ENCODE peak calls at places on chromosomes 2 and 18, in seven cellular contexts. O is sigmoid colon; G is Peyer's patch; Y is PC-9; V is body of pancreas; H is fibroblast of lung; C is CD8-positive, alpha-beta T cell. S is an unnamed sample.

GRCh38 chr2:83795777-83796176 is 663.3 kb downstream of the SUCLG1 start:
- DNase-seq in O (no peak), G (no peak), Y (no peak), V (no peak), H (no peak), C (no peak), S (no peak)

GRCh38 chr18:30971338-30971956 is 71.1 kb downstream of the DSC3 start:
- DNase-seq in O (no peak), G (no peak), Y (no peak), V (no peak), H (peak; percentile 9), C (no peak), S (peak; percentile 47)

GRCh38 chr2:155026646-155027045 is 328.2 kb downstream of the KCNJ3 start:
- DNase-seq in O (no peak), G (no peak), Y (no peak), V (no peak), H (no peak), C (no peak), S (no peak)

GRCh38 chr2:7437122-7437521 is 519.9 kb downstream of the RNF144A start:
- DNase-seq in O (no peak), G (no peak), Y (no peak), V (no peak), H (no peak), C (no peak), S (peak; percentile 53)

GRCh38 chr18:51621103-51621969 is 423.9 kb upstream of the MEX3C start:
- DNase-seq in O (no peak), G (no peak), Y (no peak), V (peak; percentile 67), H (peak; percentile 39), C (peak; percentile 11), S (peak; percentile 72)

GRCh38 chr2:132415256-132416079 is 1.1 kb upstream of the GPR39 start:
- DNase-seq in O (no peak), G (no peak), Y (peak; percentile 85), V (no peak), H (no peak), C (no peak), S (no peak)

GRCh38 chr2:100819365-100820345 is at the start of gene NPAS2:
- DNase-seq in O (peak; percentile 77), G (peak; percentile 71), Y (no peak), V (peak; percentile 53), H (peak; percentile 51), C (no peak), S (no peak)

GRCh38 chr2:196367633-196368032 is 196.3 kb upstream of the STK17B start:
- DNase-seq in O (no peak), G (no peak), Y (no peak), V (no peak), H (no peak), C (no peak), S (no peak)

GRCh38 chr2:144936442-144936841 is 416.5 kb upstream of the ZEB2 start:
- DNase-seq in O (no peak), G (no peak), Y (no peak), V (no peak), H (no peak), C (no peak), S (no peak)

GRCh38 chr18:56076735-56077134 is 488.7 kb upstream of the TCF4 start:
- DNase-seq in O (no peak), G (no peak), Y (no peak), V (no peak), H (no peak), C (no peak), S (no peak)

GRCh38 chr18:32761231-32761785 is 11.5 kb downstream of the KLHL14 start:
- DNase-seq in O (no peak), G (no peak), Y (no peak), V (no peak), H (no peak), C (no peak), S (no peak)

GRCh38 chr2:207385903-207386302 is 143.9 kb upstream of the CREB1 start:
- DNase-seq in O (no peak), G (no peak), Y (no peak), V (no peak), H (peak; percentile 81), C (no peak), S (no peak)

GRCh38 chr18:7603259-7604000 is 36.3 kb downstream of the PTPRM start:
- DNase-seq in O (no peak), G (no peak), Y (no peak), V (no peak), H (no peak), C (no peak), S (no peak)

GRCh38 chr2:106124787-106125549 is 69.1 kb downstream of the UXS1 start:
- DNase-seq in O (no peak), G (no peak), Y (no peak), V (no peak), H (no peak), C (no peak), S (no peak)

GRCh38 chr2:182647499-182647787 is 68.6 kb upstream of the DNAJC10 start:
- DNase-seq in O (no peak), G (no peak), Y (no peak), V (no peak), H (no peak), C (no peak), S (no peak)

GRCh38 chr2:25362564-25363145 is 20.9 kb upstream of the DNMT3A start:
- DNase-seq in O (peak; percentile 79), G (peak; percentile 63), Y (no peak), V (no peak), H (no peak), C (peak; percentile 62), S (peak; percentile 93)

GRCh38 chr2:109612991-109613921 is 510 bp downstream of the SEPTIN10 start:
- DNase-seq in O (peak; percentile 87), G (peak; percentile 80), Y (peak; percentile 39), V (peak; percentile 47), H (peak; percentile 70), C (no peak), S (peak; percentile 60)

GRCh38 chr2:23566236-23567142 is 181.5 kb downstream of the KLHL29 start:
- DNase-seq in O (no peak), G (no peak), Y (no peak), V (no peak), H (no peak), C (peak; percentile 22), S (peak; percentile 25)

GRCh38 chr2:226115102-226115831 is 684.4 kb downstream of the IRS1 start:
- DNase-seq in O (no peak), G (no peak), Y (peak; percentile 94), V (no peak), H (peak; percentile 99), C (no peak), S (no peak)

GRCh38 chr2:73827018-73827417 is 1.7 kb upstream of the STAMBP start:
- DNase-seq in O (no peak), G (no peak), Y (no peak), V (no peak), H (peak; percentile 28), C (no peak), S (peak; percentile 49)

GRCh38 chr18:60018801-60019462 is 119.1 kb downstream of the PMAIP1 start:
- DNase-seq in O (no peak), G (no peak), Y (no peak), V (no peak), H (peak; percentile 71), C (no peak), S (no peak)

GRCh38 chr2:134232868-134233732 is 20.8 kb upstream of the MGAT5 start:
- DNase-seq in O (no peak), G (no peak), Y (peak; percentile 76), V (no peak), H (peak; percentile 60), C (no peak), S (peak; percentile 70)

GRCh38 chr2:112692496-112692911 is 28.3 kb upstream of the NT5DC4 start:
- DNase-seq in O (no peak), G (peak; percentile 85), Y (peak; percentile 96), V (no peak), H (peak; percentile 93), C (peak; percentile 51), S (peak; percentile 92)

GRCh38 chr2:176583530-176584101 is 314.4 kb downstream of the MTX2 start:
- DNase-seq in O (no peak), G (no peak), Y (peak; percentile 59), V (no peak), H (peak; percentile 84), C (no peak), S (no peak)

GRCh38 chr2:129087133-129087813 is 768.6 kb upstream of the HS6ST1 start:
- DNase-seq in O (no peak), G (no peak), Y (peak; percentile 46), V (no peak), H (peak; percentile 21), C (no peak), S (no peak)

GRCh38 chr2:7034313-7034712 is 117.1 kb downstream of the RNF144A start:
- DNase-seq in O (peak; percentile 64), G (no peak), Y (no peak), V (peak; percentile 81), H (peak; percentile 20), C (no peak), S (peak; percentile 18)

GRCh38 chr2:221532641-221533040 is 39.5 kb downstream of the EPHA4 start:
- DNase-seq in O (no peak), G (no peak), Y (no peak), V (no peak), H (no peak), C (no peak), S (no peak)

GRCh38 chr18:8705280-8705940 is at the start of gene MTCL1:
- DNase-seq in O (peak; percentile 68), G (peak; percentile 67), Y (peak; percentile 38), V (peak; percentile 39), H (peak; percentile 56), C (no peak), S (peak; percentile 54)
- TF ChIP-seq CTCF in O (no peak), G (no peak), Y (no peak), V (no peak), H (no peak), C (no peak), S (no peak)

DNA sequence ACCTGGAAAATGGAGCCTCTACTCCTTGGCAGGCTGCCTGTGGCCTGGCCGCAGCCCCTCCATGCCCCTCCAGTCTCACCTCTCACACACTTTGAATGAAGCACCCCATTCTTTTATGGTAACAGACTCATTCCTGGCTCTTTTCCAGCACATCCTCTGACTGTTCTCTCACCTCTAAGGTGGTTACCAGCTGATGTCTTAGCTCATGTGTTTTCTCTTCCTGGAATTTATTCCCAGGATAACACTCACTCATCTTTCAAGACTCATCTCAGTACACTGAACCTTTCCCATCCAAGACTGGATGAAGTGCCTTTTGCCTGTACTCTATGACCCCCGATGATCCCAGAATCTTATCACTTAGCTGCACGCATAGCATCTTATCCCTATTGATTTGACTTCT is 50.6 kb downstream of the SLC9A4 start:
- DNase-seq in O (no peak), G (no peak), Y (no peak), V (no peak), H (no peak), C (no peak), S (no peak)
- H3K4me3 ChIP-seq in O (no peak overlapping the region), G (no peak overlapping the region), Y (no peak overlapping the region), V (no peak overlapping the region), H (no peak overlapping the region), C (no peak overlapping the region), S (no peak overlapping the region)

GRCh38 chr18:76977681-76978234 is 154.8 kb downstream of the MBP start:
- DNase-seq in O (no peak), G (no peak), Y (no peak), V (no peak), H (no peak), C (no peak), S (no peak)
- TF ChIP-seq CTCF in O (no peak), G (no peak), Y (no peak), V (no peak), H (no peak), C (no peak), S (no peak)

DNA sequence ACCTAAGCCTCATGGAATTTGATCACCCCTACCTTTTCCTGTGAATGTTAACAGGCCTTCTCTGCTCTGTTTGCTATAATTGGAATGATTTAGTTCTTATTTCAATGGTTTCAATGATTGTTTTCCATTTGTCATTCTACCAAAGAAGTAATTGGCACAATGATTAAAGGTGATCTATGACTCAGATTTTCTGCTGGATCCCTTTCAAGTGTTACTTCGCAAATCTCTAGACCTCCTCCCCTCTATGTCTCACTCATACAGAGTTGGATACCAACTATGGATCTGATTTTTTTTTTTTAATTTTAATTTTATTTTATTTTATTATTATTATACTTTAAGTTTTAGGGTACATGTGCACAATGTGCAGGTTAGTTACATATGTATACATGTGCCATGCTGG is 29.6 kb upstream of the FAM117B start:
- DNase-seq in O (no peak), G (no peak), Y (no peak), V (no peak), H (peak; percentile 15), C (no peak), S (no peak)
- H3K4me3 ChIP-seq in O (no peak overlapping the region), G (no peak overlapping the region), Y (no peak overlapping the region), V (no peak overlapping the region), H (no peak overlapping the region), C (no peak overlapping the region), S (no peak overlapping the region)